ENCODE peak calls at places on chromosomes 16 and 17, in seven cellular contexts. C is thyroid gland, Z is right lobe of liver, R is A549, U is HL-60, V is cardiac muscle cell, P is substantia nigra. Q is an unnamed sample.

GRCh38 chr16:31409433-31409832 is 16.3 kb downstream of the ITGAD start:
- DNase-seq in U (no peak), C (no peak), Z (no peak), P (no peak), R (peak), V (no peak), Q (no peak)

GRCh38 chr16:72942021-72942420 is 105.9 kb downstream of the ZFHX3 start:
- DNase-seq in V (no peak), C (no peak), R (no peak), P (no peak), U (no peak), Z (no peak), Q (no peak)

GRCh38 chr17:50051082-50051576 is 4.8 kb upstream of the ITGA3 start:
- DNase-seq in V (no peak), R (peak), C (no peak), P (no peak), U (peak), Z (no peak), Q (no peak)

GRCh38 chr17:2929881-2930533 is 133.4 kb downstream of the OR1D5 start:
- DNase-seq in U (no peak), Z (peak), P (no peak), V (peak), R (peak), C (peak), Q (no peak)

GRCh38 chr16:84190731-84191388 is at the start of gene ADAD2:
- DNase-seq in R (peak), V (no peak), Z (no peak), U (no peak), C (no peak), P (no peak), Q (no peak)

GRCh38 chr16:50309527-50310307 is 43.4 kb downstream of the ADCY7 start:
- DNase-seq in V (no peak), R (no peak), P (no peak), U (no peak), Z (no peak), C (no peak), Q (no peak)

GRCh38 chr17:74682028-74682427 is 30.7 kb downstream of the CD300LF start:
- DNase-seq in P (no peak), Z (no peak), V (no peak), R (no peak), U (no peak), C (no peak), Q (no peak)

GRCh38 chr17:18278867-18279266 is 18.4 kb downstream of the MIEF2 start:
- DNase-seq in R (no peak), U (no peak), C (no peak), Z (no peak), P (no peak), V (no peak), Q (no peak)

GRCh38 chr17:50114849-50115357 is 15.1 kb downstream of the SAMD14 start:
- DNase-seq in Z (no peak), V (peak), R (peak), P (peak), C (no peak), U (peak), Q (no peak)

GRCh38 chr16:52552643-52553042 is 5.7 kb upstream of the TOX3 start:
- DNase-seq in C (no peak), U (no peak), R (peak), V (no peak), Z (no peak), P (no peak), Q (no peak)

GRCh38 chr16:62638964-62639861 is 603.0 kb upstream of the CDH8 start:
- DNase-seq in C (no peak), Z (no peak), U (no peak), P (no peak), R (no peak), V (no peak), Q (no peak)

GRCh38 chr16:73396556-73396955 is 348.6 kb upstream of the ZFHX3 start:
- DNase-seq in C (no peak), P (no peak), Z (no peak), U (peak), R (no peak), V (no peak), Q (no peak)

GRCh38 chr16:70721202-70721963 is 35.5 kb upstream of the MTSS2 start:
- DNase-seq in U (no peak), Z (no peak), V (no peak), C (no peak), R (no peak), P (no peak), Q (no peak)

GRCh38 chr16:23597003-23597756 is 1.1 kb upstream of the NDUFAB1 start:
- DNase-seq in Z (no peak), V (peak), P (no peak), R (peak), U (peak), C (no peak), Q (no peak)

GRCh38 chr17:80559688-80560290 is 15.2 kb downstream of the RPTOR start:
- DNase-seq in V (no peak), R (no peak), P (no peak), Z (no peak), C (peak), U (peak), Q (no peak)

GRCh38 chr17:7308625-7309433 is 1.4 kb downstream of the EIF5A start:
- DNase-seq in C (peak), V (peak), R (peak), Z (peak), U (peak), P (peak), Q (peak)

GRCh38 chr17:82457071-82457789 is 1.3 kb upstream of the NARF start:
- DNase-seq in V (no peak), R (no peak), P (no peak), Z (peak), U (peak), C (no peak), Q (no peak)

GRCh38 chr17:9389116-9389515 is 186.5 kb downstream of the STX8 start:
- DNase-seq in C (no peak), R (peak), Z (peak), P (no peak), V (no peak), U (no peak), Q (no peak)

GRCh38 chr16:66004706-66005105 is 361.8 kb upstream of the CDH5 start:
- DNase-seq in P (no peak), V (no peak), C (no peak), Z (no peak), U (no peak), R (no peak), Q (no peak)

GRCh38 chr17:74085434-74085833 is 118.0 kb upstream of the RPL38 start:
- DNase-seq in C (no peak), R (peak), P (no peak), U (no peak), V (no peak), Z (no peak), Q (no peak)

GRCh38 chr17:19000531-19001011 is 4.0 kb downstream of the FAM83G start:
- DNase-seq in U (no peak), P (no peak), C (no peak), R (peak), V (no peak), Z (peak), Q (no peak)

GRCh38 chr16:69520800-69521602 is 44.8 kb upstream of the NFAT5 start:
- DNase-seq in R (no peak), Z (no peak), U (no peak), V (no peak), C (no peak), P (no peak), Q (no peak)

GRCh38 chr16:67672306-67672705 is 5.7 kb downstream of the C16orf86 start:
- DNase-seq in P (no peak), Z (peak), R (no peak), C (peak), V (no peak), U (no peak), Q (no peak)

GRCh38 chr17:81912441-81913309 is 1.5 kb upstream of the PCYT2 start:
- DNase-seq in V (no peak), C (no peak), R (no peak), Z (no peak), P (no peak), U (no peak), Q (no peak)

GRCh38 chr17:55432358-55433028 is 10.9 kb upstream of the MMD start:
- DNase-seq in Z (no peak), R (no peak), U (no peak), V (no peak), C (no peak), P (no peak), Q (no peak)

GRCh38 chr16:21263640-21264211 is 14.4 kb downstream of the CRYM start:
- DNase-seq in V (no peak), U (no peak), C (no peak), P (no peak), Z (no peak), R (peak), Q (no peak)

GRCh38 chr16:2786061-2786825 is 1.1 kb downstream of the PRSS33 start:
- DNase-seq in Z (no peak), P (no peak), R (no peak), U (peak), C (no peak), V (no peak), Q (no peak)

GRCh38 chr16:53817812-53818211 is 113.9 kb downstream of the FTO start:
- DNase-seq in V (no peak), R (no peak), C (no peak), U (no peak), P (no peak), Z (no peak), Q (no peak)

GRCh38 chr17:1644493-1645206 is 882 bp downstream of the SCARF1 start:
- DNase-seq in V (no peak), Z (no peak), P (no peak), U (no peak), C (no peak), R (no peak), Q (no peak)

GRCh38 chr17:1647802-1648581 is 1.7 kb downstream of the RILP start:
- DNase-seq in P (peak), C (peak), Z (no peak), U (peak), R (peak), V (peak), Q (no peak)

GRCh38 chr17:1645207-1646171 is at the start of gene SCARF1:
- DNase-seq in V (no peak), Z (peak), C (peak), R (no peak), U (no peak), P (no peak), Q (no peak)

GRCh38 chr17:1643999-1644492 is 1.5 kb downstream of the SCARF1 start:
- DNase-seq in V (no peak), Z (no peak), C (peak), P (no peak), U (no peak), R (no peak), Q (no peak)

DNA sequence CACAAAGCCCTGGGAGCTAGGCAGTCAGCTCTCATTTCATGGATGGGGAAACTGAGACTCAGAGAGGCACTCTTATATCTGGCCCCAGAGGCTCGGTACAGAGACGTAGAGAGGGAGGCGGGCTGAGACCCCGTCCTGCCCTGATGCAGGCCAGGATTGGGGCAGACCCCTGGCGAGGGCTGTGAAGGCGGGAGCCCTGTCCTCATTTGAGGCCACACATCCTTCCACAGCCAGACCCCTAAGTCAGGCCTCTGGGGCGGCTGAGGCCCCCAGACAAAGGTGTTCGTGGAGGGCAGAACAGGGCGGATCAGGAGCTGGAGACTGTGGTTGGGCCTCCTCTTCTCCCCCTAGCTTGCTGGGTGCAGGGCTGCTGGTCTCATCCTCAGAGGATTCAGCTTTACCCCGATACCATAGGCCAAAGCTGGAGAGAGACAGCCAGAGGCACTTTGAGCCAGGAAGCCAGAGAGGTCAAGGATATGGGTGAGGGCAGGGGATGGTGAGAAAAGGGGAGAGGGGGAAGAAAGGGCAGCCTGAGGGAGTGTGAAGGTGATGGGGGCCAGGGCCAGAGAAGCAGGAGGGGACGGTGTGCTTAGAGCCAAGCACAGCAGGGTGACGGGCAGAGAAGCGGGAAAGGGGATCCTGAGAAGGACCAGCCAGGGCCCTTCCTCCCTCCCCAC is 805 bp upstream of the SCARF1 start:
- DNase-seq in U (no peak), Z (no peak), P (no peak), V (no peak), C (no peak), R (no peak), Q (no peak)
- H3K27ac ChIP-seq in U (no peak), Z (peak), P (peak), V (no peak), C (peak), R (no peak), Q (no peak)

GRCh38 chr16:85749686-85750020 is 1.2 kb downstream of the C16orf74 start:
- DNase-seq in U (no peak), P (no peak), Z (no peak), V (peak), R (no peak), C (no peak), Q (no peak)
- H3K27ac ChIP-seq in U (no peak), P (no peak), Z (no peak), V (no peak), R (no peak), C (no peak), Q (no peak)

GRCh38 chr17:44315760-44316731 is 7.6 kb downstream of the RUNDC3A start:
- DNase-seq in V (peak), U (peak), P (no peak), C (peak), Z (no peak), R (no peak), Q (no peak)

GRCh38 chr17:44321246-44322120 is 3.1 kb downstream of the SLC25A39 start:
- DNase-seq in R (no peak), Z (no peak), U (no peak), V (no peak), C (no peak), P (no peak), Q (no peak)

GRCh38 chr17:44320066-44320465 is 4.6 kb downstream of the SLC25A39 start:
- DNase-seq in C (no peak), V (no peak), U (no peak), Z (no peak), R (no peak), P (no peak), Q (no peak)

GRCh38 chr17:44317545-44317944 is 7.1 kb downstream of the SLC25A39 start:
- DNase-seq in C (no peak), R (no peak), V (no peak), U (no peak), P (no peak), Z (no peak), Q (no peak)

DNA sequence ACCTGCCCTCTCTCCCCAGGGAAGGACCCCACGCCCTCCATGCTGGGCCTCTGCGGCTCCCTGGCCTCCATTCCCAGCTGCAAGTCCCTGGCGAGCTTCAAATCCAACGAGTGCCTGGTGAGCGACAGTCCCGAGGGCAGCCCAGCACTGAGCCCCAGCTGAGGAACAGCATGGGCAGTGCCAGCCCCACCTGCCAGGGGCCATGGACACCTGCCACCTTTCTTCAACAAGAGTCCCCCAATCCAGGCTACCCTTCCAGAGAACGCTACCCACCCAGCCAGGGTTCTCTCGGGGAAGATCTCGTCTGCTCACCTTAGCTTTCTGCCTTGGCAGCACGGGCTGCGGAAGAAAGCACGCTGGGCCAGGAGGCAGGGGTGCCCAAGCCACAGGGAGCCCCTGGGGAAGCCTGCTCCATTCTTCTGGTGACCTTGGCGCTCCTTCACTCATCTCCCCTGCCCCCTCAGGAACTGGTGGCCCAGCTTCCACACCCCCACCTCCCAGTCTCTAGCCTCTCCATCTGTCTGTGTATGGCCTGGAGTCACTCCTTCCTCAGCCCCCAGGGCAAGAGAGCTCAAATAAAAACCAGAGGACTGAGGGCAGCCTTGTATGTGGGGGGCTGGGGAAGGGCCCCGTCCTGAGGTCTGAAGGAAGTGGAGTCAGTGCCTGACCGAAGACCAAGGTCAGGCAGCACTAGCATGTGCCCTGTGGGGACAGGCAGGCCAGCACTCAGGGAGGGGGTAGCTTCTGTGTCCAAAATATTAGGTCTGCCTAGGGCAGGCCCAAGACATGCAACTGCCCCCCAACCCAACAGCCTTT is 6.3 kb downstream of the SLC25A39 start:
- DNase-seq in C (no peak), R (no peak), V (no peak), U (no peak), Z (no peak), P (no peak), Q (no peak)
- H3K27ac ChIP-seq in C (no peak), R (no peak), V (no peak), U (no peak), Z (no peak), P (no peak), Q (no peak)

DNA sequence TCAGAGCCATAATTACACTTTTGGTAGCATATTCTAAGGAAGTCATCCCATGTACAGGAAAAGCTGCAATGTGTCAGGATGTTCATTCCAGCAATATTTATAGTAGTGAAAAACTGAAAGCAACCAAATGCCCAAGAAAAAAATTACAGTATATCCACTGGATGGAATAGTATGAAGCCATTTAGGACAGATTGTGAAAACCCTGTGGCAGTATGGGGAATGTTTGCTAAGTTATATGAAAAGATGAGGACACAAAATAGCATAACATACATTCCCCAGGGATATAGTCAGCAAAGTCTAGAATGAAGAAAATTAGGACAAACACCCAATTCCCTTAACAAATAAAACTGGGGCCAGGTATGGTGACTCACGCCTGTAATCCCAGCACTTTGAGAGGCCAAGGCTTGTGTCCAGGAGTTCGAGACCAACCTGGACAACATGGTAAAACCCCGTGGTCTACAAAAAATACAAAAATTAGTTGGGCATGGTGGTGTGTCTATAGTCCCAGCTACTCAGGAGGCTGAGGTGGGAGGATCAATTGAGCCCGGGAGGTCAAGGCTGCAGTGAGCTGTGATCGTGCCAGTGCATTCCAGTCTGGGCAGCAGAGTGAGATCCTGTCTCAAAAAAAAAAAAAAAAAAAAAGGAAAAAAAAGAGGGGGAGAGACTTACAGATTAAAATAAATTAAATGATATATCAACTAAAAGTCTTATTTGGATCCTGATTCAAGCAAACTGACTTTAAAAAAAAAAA is 2.3 kb downstream of the LRRC3C start:
- DNase-seq in R (peak), P (no peak), V (no peak), C (no peak), Z (no peak), U (no peak), Q (no peak)
- H3K27ac ChIP-seq in R (peak), P (no peak), V (peak), C (peak), Z (peak), U (no peak), Q (no peak)

GRCh38 chr16:47144559-47144877 is 773 bp upstream of the NETO2 start:
- DNase-seq in V (no peak), Z (no peak), C (no peak), P (no peak), R (no peak), U (no peak), Q (no peak)

GRCh38 chr16:47141773-47142468 is 1.8 kb downstream of the NETO2 start:
- DNase-seq in V (peak), P (peak), Z (peak), C (peak), U (peak), R (peak), Q (peak)

GRCh38 chr16:47143329-47143676 is 442 bp downstream of the NETO2 start:
- DNase-seq in V (peak), U (peak), Z (peak), C (peak), R (peak), P (peak), Q (peak)

GRCh38 chr16:47143677-47144558 is at the start of gene NETO2:
- DNase-seq in P (peak), Z (peak), U (peak), V (peak), C (peak), R (peak), Q (peak)

GRCh38 chr16:47142469-47143328 is 1.0 kb downstream of the NETO2 start:
- DNase-seq in V (peak), C (peak), R (peak), U (peak), P (peak), Z (peak), Q (peak)
- H3K27ac ChIP-seq in V (peak), C (peak), R (peak), U (peak), P (no peak), Z (no peak), Q (peak)

GRCh38 chr16:15880434-15880833 is 8.0 kb downstream of the CEP20 start:
- DNase-seq in P (no peak), V (no peak), C (no peak), U (no peak), R (no peak), Z (no peak), Q (no peak)
- H3K27ac ChIP-seq in P (peak), V (no peak), C (peak), U (no peak), R (peak), Z (no peak), Q (no peak)

Q was measured in caudate nucleus.